ENCODE peak calls at places on chromosome 16, in four cellular contexts. T is stomach, Q is neural crest cell, A is lower leg skin. X is an unnamed sample.

GRCh38 chr16:2278956-2279800 is 11.3 kb upstream of the RNPS1 start:
- DNase-seq in T (no peak), Q (no peak), A (no peak), X (no peak)

GRCh38 chr16:68590201-68590994 is 51.3 kb downstream of the ZFP90 start:
- DNase-seq in T (peak), Q (peak), A (peak), X (peak)

GRCh38 chr16:53982631-53983042 is 278.7 kb downstream of the FTO start:
- DNase-seq in T (no peak), Q (no peak), A (no peak), X (no peak)

GRCh38 chr16:49698416-49698815 is 157.5 kb downstream of the ZNF423 start:
- DNase-seq in T (no peak), Q (no peak), A (no peak), X (peak)

GRCh38 chr16:65057184-65057583 is 64.7 kb downstream of the CDH11 start:
- DNase-seq in T (no peak), Q (no peak), A (no peak), X (no peak)

GRCh38 chr16:19883296-19883951 is 1.2 kb downstream of the GPRC5B start:
- DNase-seq in T (peak), Q (peak), A (peak), X (peak)

GRCh38 chr16:81189100-81189664 is 49.3 kb upstream of the BCO1 start:
- DNase-seq in T (peak), Q (no peak), A (peak), X (peak)

GRCh38 chr16:24052466-24053324 is 203.4 kb upstream of the CACNG3 start:
- DNase-seq in T (no peak), Q (no peak), A (no peak), X (no peak)

GRCh38 chr16:20906225-20906870 is 5.8 kb downstream of the LYRM1 start:
- DNase-seq in T (no peak), Q (no peak), A (no peak), X (no peak)

GRCh38 chr16:35364263-35364662 is 1904.9 kb downstream of the TP53TG3F start:
- DNase-seq in T (no peak), Q (no peak), A (no peak), X (no peak)

GRCh38 chr16:90023078-90023447 is 3.8 kb upstream of the DBNDD1 start:
- DNase-seq in T (no peak), Q (no peak), A (no peak), X (no peak)

GRCh38 chr16:25109643-25110042 is 1.9 kb upstream of the LCMT1 start:
- DNase-seq in T (no peak), Q (no peak), A (no peak), X (peak)

GRCh38 chr16:84648595-84649510 is 542 bp downstream of the KLHL36 start:
- DNase-seq in T (peak), Q (peak), A (peak), X (peak)

GRCh38 chr16:79369796-79370195 is 230.7 kb downstream of the MAF start:
- DNase-seq in T (no peak), Q (no peak), A (no peak), X (no peak)

GRCh38 chr16:58628845-58629680 is 563 bp downstream of the CNOT1 start:
- DNase-seq in T (peak), Q (peak), A (peak), X (peak)

GRCh38 chr16:72935896-72936295 is 112.0 kb downstream of the ZFHX3 start:
- DNase-seq in T (no peak), Q (no peak), A (no peak), X (no peak)

GRCh38 chr16:11743308-11744074 is 834 bp upstream of the TXNDC11 start:
- DNase-seq in T (peak), Q (no peak), A (no peak), X (peak)

GRCh38 chr16:57038151-57038550 is 48.8 kb downstream of the NLRC5 start:
- DNase-seq in T (no peak), Q (no peak), A (no peak), X (no peak)

GRCh38 chr16:29824589-29825144 is 4.4 kb downstream of the MVP start:
- DNase-seq in T (no peak), Q (no peak), A (no peak), X (no peak)

GRCh38 chr16:66891360-66891759 is 11.0 kb downstream of the PDP2 start:
- DNase-seq in T (no peak), Q (no peak), A (no peak), X (no peak)

GRCh38 chr16:22728167-22728836 is 85.7 kb upstream of the HS3ST2 start:
- DNase-seq in T (no peak), Q (no peak), A (no peak), X (no peak)

GRCh38 chr16:56005958-56006357 is 130.8 kb upstream of the CES5A start:
- DNase-seq in T (no peak), Q (no peak), A (no peak), X (no peak)

X was measured in heart left ventricle.